ENCODE peak calls at places on chromosomes 1 and 21, in seven cellular contexts. G, Q, O, E, C, B and A are unnamed samples.
A peak's percentile ranks its signal among the peaks of the same experiment; 100 is the strongest.

GRCh38 chr1:165875171-165875570 is 47.8 kb downstream of the UCK2 start:
- DNase-seq in O (no peak), C (no peak), E (no peak), G (no peak), B (no peak), Q (no peak), A (no peak)

GRCh38 chr1:214830956-214831355 is 228.0 kb downstream of the CENPF start:
- DNase-seq in C (no peak), B (no peak), E (no peak), G (no peak), Q (no peak), O (no peak), A (no peak)

GRCh38 chr21:46114963-46115362 is 17.1 kb downstream of the COL6A2 start:
- DNase-seq in E (peak; percentile 14), B (no peak), O (no peak), C (no peak), G (no peak), Q (no peak), A (no peak)

GRCh38 chr1:92872719-92873118 is 40.9 kb downstream of the RPL5 start:
- DNase-seq in O (no peak), Q (no peak), G (no peak), C (no peak), B (no peak), E (no peak), A (no peak)

GRCh38 chr1:213994888-213995287 is 7.1 kb downstream of the PROX1 start:
- DNase-seq in Q (no peak), E (no peak), B (no peak), O (no peak), C (no peak), G (no peak), A (no peak)

GRCh38 chr1:107339775-107340174 is 198.9 kb downstream of the NTNG1 start:
- DNase-seq in C (no peak), B (no peak), G (peak; percentile 29), E (no peak), O (no peak), Q (no peak), A (no peak)

GRCh38 chr1:167121375-167122120 is 27.7 kb downstream of the STYXL2 start:
- DNase-seq in O (peak; percentile 5), E (no peak), Q (no peak), B (no peak), G (no peak), C (peak; percentile 53), A (no peak)

GRCh38 chr1:16975211-16975610 is 5.2 kb downstream of the MFAP2 start:
- DNase-seq in G (no peak), E (no peak), C (no peak), O (no peak), Q (no peak), B (no peak), A (no peak)

GRCh38 chr1:34419662-34420061 is 243.0 kb downstream of the C1orf94 start:
- DNase-seq in C (no peak), Q (peak; percentile 64), O (no peak), B (no peak), E (no peak), G (peak; percentile 50), A (no peak)